ENCODE peak calls at places on chromosomes 1 and 21, in ten cellular contexts. M is K562; Z is fibroblast of lung; N is CD8-positive, alpha-beta T cell; T is breast epithelium; V is epithelial cell of esophagus; S is A549; L is cardiac fibroblast; D is IMR-90; O is dorsolateral prefrontal cortex. G is an unnamed sample.

GRCh38 chr1:214493126-214493796 is 58.1 kb downstream of the PTPN14 start:
- DNase-seq in S (no peak), L (peak; percentile 43), D (peak; percentile 72), N (no peak), O (no peak), V (no peak), T (no peak), Z (no peak), M (no peak), G (no peak)

GRCh38 chr1:71089536-71090270 is 8.9 kb upstream of the ZRANB2 start:
- DNase-seq in M (no peak), V (peak; percentile 56), O (no peak), T (no peak), L (peak; percentile 89), Z (peak; percentile 68), S (no peak), N (no peak), D (peak; percentile 69), G (no peak)

GRCh38 chr1:87154351-87154750 is 174.3 kb upstream of the LMO4 start:
- DNase-seq in L (no peak), S (no peak), Z (no peak), M (no peak), D (no peak), N (no peak), V (no peak), O (no peak), T (peak; percentile 35), G (no peak)

GRCh38 chr1:154445040-154445472 is 39.9 kb downstream of the IL6R start:
- DNase-seq in T (no peak), D (peak; percentile 95), O (no peak), S (peak; percentile 69), Z (peak; percentile 75), M (no peak), N (no peak), V (peak; percentile 59), L (peak; percentile 73), G (no peak)

GRCh38 chr1:246801241-246802020 is 77.2 kb downstream of the SCCPDH start:
- DNase-seq in L (peak; percentile 6), T (no peak), D (peak; percentile 7), O (no peak), M (no peak), Z (no peak), N (no peak), V (no peak), S (no peak), G (peak; percentile 67)

GRCh38 chr1:236795757-236796719 is 946 bp downstream of the MTR start:
- DNase-seq in M (peak; percentile 35), O (no peak), S (no peak), L (peak; percentile 67), Z (peak; percentile 57), V (peak; percentile 63), N (no peak), D (peak; percentile 62), T (no peak), G (no peak)

GRCh38 chr1:222009105-222009730 is 267.3 kb upstream of the DUSP10 start:
- DNase-seq in Z (peak; percentile 25), T (no peak), D (no peak), L (peak; percentile 42), S (peak; percentile 30), M (peak; percentile 61), O (no peak), N (peak; percentile 39), V (peak; percentile 38), G (no peak)

GRCh38 chr1:8421721-8422120 is 103.8 kb downstream of the SLC45A1 start:
- DNase-seq in V (no peak), M (no peak), S (no peak), N (no peak), D (peak; percentile 42), O (no peak), Z (no peak), L (peak; percentile 36), T (no peak), G (no peak)

GRCh38 chr1:240612811-240613210 is 856 bp upstream of the GREM2 start:
- DNase-seq in O (no peak), D (no peak), L (no peak), N (no peak), Z (no peak), V (no peak), M (no peak), S (no peak), T (no peak), G (no peak)

GRCh38 chr1:240609527-240610060 is 2.4 kb downstream of the GREM2 start:
- DNase-seq in Z (no peak), D (no peak), T (no peak), V (no peak), N (no peak), S (no peak), L (no peak), O (no peak), M (no peak), G (no peak)

GRCh38 chr1:240613353-240614142 is 1.6 kb upstream of the GREM2 start:
- DNase-seq in O (no peak), T (no peak), D (peak; percentile 31), V (no peak), S (no peak), N (no peak), Z (no peak), L (no peak), M (no peak), G (no peak)

GRCh38 chr1:240611619-240612490 is at the start of gene GREM2:
- DNase-seq in D (peak; percentile 95), T (peak; percentile 23), S (peak; percentile 31), V (peak; percentile 34), O (peak; percentile 35), N (peak; percentile 24), M (no peak), Z (peak; percentile 84), L (peak; percentile 45), G (peak; percentile 36)

GRCh38 chr1:240611228-240611618 is 732 bp downstream of the GREM2 start:
- DNase-seq in S (no peak), D (no peak), M (no peak), Z (no peak), V (no peak), O (no peak), T (no peak), L (no peak), N (no peak), G (no peak)
- H3K4me3 ChIP-seq in S (peak overlapping the region; percentile 59), D (peak overlapping the region; percentile 97), M (no peak overlapping the region), Z (peak overlapping the region; percentile 89), V (peak overlapping the region; percentile 60), O (peak overlapping the region; percentile 79), T (peak overlapping the region; percentile 65), L (peak overlapping the region; percentile 58), N (peak overlapping the region; percentile 48), G (peak overlapping the region; percentile 40)

GRCh38 chr1:152658649-152659048 is 4.5 kb upstream of the LCE2D start:
- DNase-seq in N (no peak), S (no peak), V (no peak), M (no peak), Z (no peak), D (no peak), O (no peak), L (no peak), T (no peak), G (no peak)

GRCh38 chr1:152657677-152658076 is 5.5 kb upstream of the LCE2D start:
- DNase-seq in Z (no peak), V (no peak), T (no peak), L (no peak), S (no peak), D (no peak), N (no peak), M (no peak), O (no peak), G (no peak)

GRCh38 chr1:152656459-152656858 is 6.7 kb upstream of the LCE2D start:
- DNase-seq in T (no peak), S (no peak), O (no peak), M (no peak), N (no peak), V (no peak), L (no peak), D (no peak), Z (no peak), G (no peak)

DNA sequence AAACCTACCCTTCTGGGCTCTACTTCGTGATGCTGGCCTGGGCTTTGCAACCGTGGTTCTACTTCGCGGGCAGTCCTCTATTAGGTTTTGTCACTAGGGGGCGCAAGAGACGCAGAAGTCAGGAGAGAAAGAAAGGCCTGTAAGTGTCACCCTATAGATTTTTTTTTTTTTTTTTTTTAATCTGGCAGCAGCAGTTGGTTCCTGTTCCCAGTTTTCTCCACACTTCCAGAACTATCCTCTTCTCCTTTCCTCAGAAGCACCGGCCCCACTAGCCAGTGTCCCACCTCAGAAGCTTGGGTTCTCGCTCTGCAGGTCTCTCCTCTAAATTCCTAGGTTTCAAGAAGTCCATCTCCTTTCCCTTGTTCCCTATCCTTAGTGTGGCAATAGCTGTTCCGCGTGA is 9.1 kb upstream of the LCE2D start:
- DNase-seq in V (peak; percentile 79), N (peak; percentile 38), O (peak; percentile 30), Z (peak; percentile 64), D (peak; percentile 33), S (peak; percentile 47), L (peak; percentile 61), M (peak; percentile 75), T (no peak), G (peak; percentile 72)
- TF ChIP-seq CTCF in V (peak; percentile 86), N (peak; percentile 37), O (peak; percentile 67), Z (peak; percentile 87), D (peak; percentile 74), S (peak; percentile 68), L (peak; percentile 75), M (peak; percentile 83), T (peak; percentile 21), G (peak; percentile 91)

GRCh38 chr1:229279242-229279641 is 8.3 kb downstream of the RAB4A start:
- DNase-seq in L (no peak), M (no peak), O (no peak), S (no peak), Z (no peak), T (no peak), D (no peak), V (no peak), N (no peak), G (no peak)

GRCh38 chr1:229280037-229280828 is 9.3 kb downstream of the RAB4A start:
- DNase-seq in M (peak; percentile 38), T (no peak), L (no peak), Z (no peak), N (no peak), D (no peak), V (peak; percentile 36), S (no peak), O (no peak), G (no peak)

GRCh38 chr1:229282295-229282823 is 11.4 kb downstream of the RAB4A start:
- DNase-seq in S (no peak), M (no peak), T (no peak), L (no peak), V (no peak), D (no peak), O (no peak), N (no peak), Z (no peak), G (no peak)

GRCh38 chr1:229283183-229283611 is 12.3 kb downstream of the RAB4A start:
- DNase-seq in L (no peak), S (no peak), T (no peak), N (no peak), O (no peak), D (no peak), M (no peak), Z (no peak), V (no peak), G (no peak)

GRCh38 chr1:229280921-229281320 is 10.0 kb downstream of the RAB4A start:
- DNase-seq in M (no peak), V (peak; percentile 56), Z (no peak), N (no peak), O (no peak), D (peak; percentile 68), S (no peak), T (no peak), L (peak; percentile 46), G (no peak)
- H3K4me3 ChIP-seq in M (no peak overlapping the region), V (no peak overlapping the region), Z (no peak overlapping the region), N (no peak overlapping the region), O (no peak overlapping the region), D (no peak overlapping the region), S (no peak overlapping the region), T (no peak overlapping the region), L (no peak overlapping the region), G (no peak overlapping the region)

GRCh38 chr21:15558884-15559283 is 170.9 kb upstream of the USP25 start:
- DNase-seq in N (no peak), D (no peak), M (peak; percentile 17), T (no peak), S (no peak), L (no peak), O (no peak), V (no peak), Z (no peak), G (no peak)

GRCh38 chr21:15557925-15558324 is 171.9 kb upstream of the USP25 start:
- DNase-seq in S (no peak), L (no peak), N (no peak), M (peak; percentile 78), Z (no peak), V (no peak), D (no peak), T (no peak), O (no peak), G (peak; percentile 13)

GRCh38 chr21:15549671-15550070 is 180.1 kb upstream of the USP25 start:
- DNase-seq in V (no peak), N (no peak), Z (no peak), S (no peak), O (no peak), M (no peak), T (no peak), L (peak; percentile 31), D (peak; percentile 5), G (no peak)

DNA sequence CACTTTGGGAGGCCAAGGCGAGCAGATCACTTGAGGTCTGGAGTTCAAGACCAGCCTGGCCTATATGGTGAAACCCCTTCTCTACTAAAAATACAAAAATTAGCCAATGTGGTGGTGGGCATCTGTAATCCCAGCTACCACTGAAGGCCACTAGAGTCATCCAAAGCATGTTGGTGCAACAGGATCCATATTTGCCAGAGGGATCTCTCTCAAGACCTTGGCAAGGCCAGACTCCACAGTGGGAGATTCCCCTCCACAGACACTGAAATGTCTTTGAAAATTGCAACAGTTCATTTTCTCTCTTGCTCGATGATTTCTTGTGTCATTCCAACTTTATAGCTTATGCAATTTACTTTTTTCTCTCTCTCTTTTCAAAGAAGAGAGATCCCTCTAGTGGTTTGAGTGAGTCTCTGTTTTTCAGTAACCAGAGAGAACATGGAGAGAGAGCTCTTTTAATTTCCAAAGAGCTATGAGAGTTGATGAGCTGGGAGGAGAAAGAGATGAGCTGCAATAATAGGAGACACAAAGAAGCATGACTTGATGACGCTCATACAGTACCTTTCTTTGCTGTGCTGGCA is 176.8 kb upstream of the USP25 start:
- DNase-seq in N (no peak), Z (peak; percentile 8), T (no peak), V (peak; percentile 35), M (no peak), O (no peak), L (peak; percentile 58), D (peak; percentile 1), S (peak; percentile 1), G (no peak)
- TF ChIP-seq CTCF in N (peak; percentile 71), Z (peak; percentile 30), T (peak; percentile 13), V (peak; percentile 61), M (peak; percentile 40), O (peak; percentile 49), L (peak; percentile 62), D (peak; percentile 42), S (peak; percentile 41), G (peak; percentile 47)

G was measured in Caco-2.